ENCODE peak calls at places on chromosome 22, in six cellular contexts. H is left ventricle myocardium inferior, Z is pancreas, Q is MM.1S, C is aorta, M is endodermal cell. Y is an unnamed sample. For H3K4me1, the result is how much of the 10 kb centered on the place peaks cover.

GRCh38 chr22:49761836-49762235 is 65.8 kb downstream of the BRD1 start:
- DNase-seq in Z (no peak), C (no peak), M (no peak), Q (no peak), H (no peak), Y (no peak)

GRCh38 chr22:19853879-19854777 is 546 bp downstream of the GNB1L start:
- DNase-seq in M (peak), Z (no peak), Q (peak), H (no peak), C (peak), Y (no peak)

GRCh38 chr22:23199159-23199558 is 18.9 kb downstream of the BCR start:
- DNase-seq in C (no peak), Q (no peak), Z (no peak), H (no peak), M (no peak), Y (no peak)

GRCh38 chr22:41050873-41051272 is 41.5 kb upstream of the EP300 start:
- DNase-seq in M (no peak), H (no peak), C (no peak), Q (no peak), Z (no peak), Y (no peak)

GRCh38 chr22:41555325-41555724 is 5.5 kb upstream of the CSDC2 start:
- DNase-seq in M (no peak), Z (no peak), H (no peak), Q (no peak), C (no peak), Y (no peak)

GRCh38 chr22:18977824-18978425 is 41.8 kb upstream of the PRODH start:
- DNase-seq in H (no peak), M (no peak), Q (no peak), Z (no peak), C (peak), Y (no peak)

GRCh38 chr22:49753276-49753884 is 74.3 kb downstream of the BRD1 start:
- DNase-seq in C (peak), M (no peak), Q (no peak), H (no peak), Z (no peak), Y (no peak)

GRCh38 chr22:23419931-23420330 is 160.2 kb downstream of the IGLL1 start:
- DNase-seq in H (no peak), Q (no peak), C (no peak), Z (no peak), M (no peak), Y (no peak)

GRCh38 chr22:19358195-19358594 is 66.7 kb upstream of the CLTCL1 start:
- DNase-seq in H (no peak), M (no peak), Q (no peak), Z (no peak), C (no peak), Y (no peak)

DNA sequence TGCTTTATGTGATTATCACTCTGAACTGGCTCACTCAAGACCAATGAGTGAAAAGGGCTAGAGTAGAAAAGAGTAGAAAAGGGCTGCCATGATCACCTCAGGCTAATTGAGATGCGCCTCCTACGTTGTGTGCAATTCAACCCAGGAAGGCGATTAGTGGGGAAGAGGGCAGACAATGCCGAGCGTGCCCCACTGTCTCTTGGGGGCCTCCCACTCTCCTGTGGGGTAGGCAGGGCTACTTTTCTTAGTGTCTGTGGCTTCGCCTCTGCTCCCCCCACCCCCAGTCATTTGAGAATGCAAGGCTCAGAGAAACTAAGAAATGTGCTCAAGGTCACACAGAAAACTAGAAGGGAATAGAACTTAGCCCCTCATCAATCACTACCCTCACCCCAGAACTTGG is 57.7 kb upstream of the RASD2 start:
- DNase-seq in H (no peak), Z (no peak), Q (no peak), M (no peak), C (no peak), Y (no peak)
- H3K4me1 ChIP-seq in H (under half), Z (under half), Q (under half), M (under half), C (under half), Y (under half)

DNA sequence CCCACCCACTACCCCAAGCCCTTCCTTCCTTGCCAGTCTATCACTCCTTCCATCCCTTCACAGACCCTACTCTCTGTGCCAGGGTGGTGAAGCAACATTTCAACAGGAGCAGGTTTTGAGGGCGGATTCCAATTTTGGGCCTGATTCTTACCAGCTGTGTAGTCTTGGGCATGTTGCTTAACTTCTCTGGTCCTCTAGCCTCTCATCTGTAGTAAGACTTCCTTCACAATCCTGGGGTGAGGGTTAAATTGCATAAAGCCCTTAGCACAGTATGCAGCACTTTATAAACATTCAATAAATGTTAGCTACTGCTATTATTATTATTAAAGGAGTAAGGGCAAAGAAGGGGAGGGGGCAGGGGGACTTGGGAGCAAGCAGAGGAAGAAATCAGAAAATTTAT is 5.0 kb upstream of the RNF185 start:
- DNase-seq in C (no peak), Z (no peak), H (no peak), M (no peak), Q (no peak), Y (no peak)
- H3K27ac ChIP-seq in C (peak), Z (no peak), H (peak), M (no peak), Q (no peak), Y (no peak)

GRCh38 chr22:28791124-28791523 is 9.2 kb downstream of the XBP1 start:
- DNase-seq in C (no peak), Z (no peak), M (no peak), H (no peak), Q (peak), Y (no peak)
- H3K4me1 ChIP-seq in C (under half), Z (under half), M (under half), H (under half), Q (half or more), Y (under half)

DNA sequence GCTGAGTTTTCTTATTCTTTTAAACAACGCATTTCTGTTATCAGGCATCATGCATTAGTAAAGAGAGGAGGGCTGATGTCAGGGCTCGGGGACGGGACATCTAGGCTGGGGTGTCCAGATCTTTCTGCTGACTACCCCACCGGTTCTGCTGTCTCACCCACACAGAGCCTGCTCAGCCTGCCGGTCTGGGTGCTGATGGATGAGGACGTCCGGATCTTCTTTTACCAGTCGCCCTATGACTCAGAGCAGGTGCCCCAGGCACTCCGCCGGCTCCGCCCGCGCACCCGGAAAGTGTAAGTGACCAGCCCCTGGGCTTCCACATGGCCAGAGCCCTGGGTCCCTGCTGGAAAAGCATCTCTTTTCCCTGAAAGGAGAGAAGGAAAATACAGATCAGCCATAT is 9.4 kb downstream of the NCF4 start:
- DNase-seq in H (no peak), C (no peak), Z (no peak), Q (no peak), M (no peak), Y (no peak)
- H3K27ac ChIP-seq in H (no peak), C (no peak), Z (no peak), Q (no peak), M (no peak), Y (no peak)

GRCh38 chr22:46767249-46767985 is 5.0 kb downstream of the TBC1D22A start:
- DNase-seq in M (no peak), C (peak), Q (no peak), H (no peak), Z (no peak), Y (no peak)

GRCh38 chr22:46770726-46771125 is 8.3 kb downstream of the TBC1D22A start:
- DNase-seq in C (peak), Z (no peak), Q (no peak), H (no peak), M (no peak), Y (no peak)

GRCh38 chr22:46769706-46770105 is 7.3 kb downstream of the TBC1D22A start:
- DNase-seq in Z (no peak), H (no peak), Q (no peak), M (no peak), C (peak), Y (no peak)

GRCh38 chr22:46770151-46770641 is 7.7 kb downstream of the TBC1D22A start:
- DNase-seq in M (no peak), Z (no peak), Q (no peak), H (no peak), C (peak), Y (no peak)

DNA sequence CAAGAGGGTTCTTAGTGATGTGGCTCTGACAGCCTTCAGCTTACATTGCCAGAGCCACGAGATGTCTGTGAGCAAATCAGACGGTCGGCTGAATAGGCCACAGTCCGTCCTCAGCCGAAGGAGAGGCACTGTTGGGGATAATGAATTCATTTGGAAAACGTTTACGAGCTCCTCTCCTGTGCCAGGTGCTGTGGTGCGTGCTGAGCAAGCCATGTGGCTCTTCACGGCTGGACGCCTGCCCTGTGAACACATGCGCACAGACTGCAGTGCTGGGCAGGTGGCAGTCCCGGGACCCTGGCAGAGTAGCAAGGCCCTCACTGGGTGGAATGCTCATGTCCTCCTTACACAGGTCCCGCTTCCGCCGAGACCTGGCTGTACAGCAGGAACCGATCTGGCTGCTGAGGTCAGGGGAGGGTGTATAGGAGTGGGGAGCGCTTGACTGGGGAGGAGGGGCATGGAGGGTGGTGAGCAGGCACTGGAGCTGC is 6.8 kb downstream of the TBC1D22A start:
- DNase-seq in C (peak), Q (no peak), M (no peak), Z (no peak), H (peak), Y (peak)
- H3K4me1 ChIP-seq in C (under half), Q (under half), M (under half), Z (under half), H (half or more), Y (under half)

GRCh38 chr22:33807465-33807864 is 112.8 kb downstream of the LARGE1 start:
- DNase-seq in H (no peak), M (no peak), Q (no peak), C (no peak), Z (no peak), Y (no peak)
- H3K27ac ChIP-seq in H (peak), M (no peak), Q (no peak), C (no peak), Z (no peak), Y (no peak)

GRCh38 chr22:48649031-48649430 is 1178.6 kb downstream of the BRD1 start:
- DNase-seq in C (no peak), Q (no peak), M (no peak), Z (no peak), H (no peak), Y (peak)
- H3K4me1 ChIP-seq in C (under half), Q (under half), M (under half), Z (under half), H (under half), Y (under half)

GRCh38 chr22:37631448-37632173 is 7.9 kb upstream of the SH3BP1 start:
- DNase-seq in C (no peak), H (no peak), Z (no peak), M (no peak), Q (no peak), Y (no peak)

GRCh38 chr22:37630839-37631435 is 8.5 kb upstream of the SH3BP1 start:
- DNase-seq in M (no peak), C (no peak), Q (no peak), Z (no peak), H (no peak), Y (no peak)

GRCh38 chr22:37633082-37633692 is 6.3 kb upstream of the SH3BP1 start:
- DNase-seq in H (no peak), Q (no peak), C (no peak), M (no peak), Z (no peak), Y (no peak)

GRCh38 chr22:37633693-37634504 is 5.6 kb upstream of the SH3BP1 start:
- DNase-seq in C (peak), Z (peak), Q (no peak), H (peak), M (peak), Y (peak)

GRCh38 chr22:37632174-37633081 is 7.0 kb upstream of the SH3BP1 start:
- DNase-seq in H (no peak), Z (no peak), Q (no peak), M (no peak), C (no peak), Y (no peak)
- H3K27ac ChIP-seq in H (peak), Z (peak), Q (no peak), M (no peak), C (no peak), Y (peak)

GRCh38 chr22:33884829-33885228 is 35.4 kb downstream of the LARGE1 start:
- DNase-seq in Z (no peak), Q (no peak), M (no peak), H (no peak), C (no peak), Y (no peak)

GRCh38 chr22:33886696-33887095 is 33.6 kb downstream of the LARGE1 start:
- DNase-seq in Q (no peak), M (no peak), Z (no peak), H (no peak), C (no peak), Y (no peak)

GRCh38 chr22:33882991-33883390 is 37.3 kb downstream of the LARGE1 start:
- DNase-seq in H (no peak), Q (no peak), Z (no peak), C (no peak), M (no peak), Y (no peak)

GRCh38 chr22:33883961-33884808 is 36.1 kb downstream of the LARGE1 start:
- DNase-seq in M (no peak), Z (no peak), H (peak), C (no peak), Q (no peak), Y (peak)

DNA sequence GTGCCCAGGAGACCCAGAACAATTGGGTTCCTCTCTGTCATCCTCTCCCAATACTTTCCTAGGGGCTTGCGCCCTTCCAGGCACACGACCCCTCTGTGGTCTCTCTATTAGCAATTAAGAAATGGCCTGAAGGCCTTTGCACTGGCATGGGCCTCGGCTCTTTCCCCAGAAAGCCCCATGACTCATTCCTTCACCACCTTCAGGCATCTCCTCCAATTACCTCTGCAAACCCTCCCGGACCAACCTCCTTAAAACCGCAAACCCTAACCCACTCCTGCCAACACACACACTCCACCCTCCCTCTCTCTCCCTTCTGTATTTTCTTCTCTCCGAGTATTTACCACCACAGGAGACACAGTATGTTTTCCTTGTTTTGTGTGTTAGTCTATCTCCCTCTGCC is 36.7 kb downstream of the LARGE1 start:
- DNase-seq in H (no peak), C (no peak), Q (no peak), Z (no peak), M (no peak), Y (peak)
- H3K4me1 ChIP-seq in H (half or more), C (under half), Q (under half), Z (under half), M (under half), Y (under half)

Y was measured in psoas muscle.